ENCODE peak calls at places on chromosomes 5 and 9, in four cellular contexts. F is nucleus accumbens, D is retinal pigment epithelial cell, X is HuH-7. Q is an unnamed sample.

GRCh38 chr5:153896117-153896516 is 142.6 kb downstream of the FAM114A2 start:
- DNase-seq in D (no peak), F (no peak), X (no peak), Q (no peak)

GRCh38 chr5:113061851-113062631 is 85.4 kb downstream of the DCP2 start:
- DNase-seq in F (no peak), X (no peak), D (no peak), Q (no peak)

GRCh38 chr5:6350277-6351090 is 27.9 kb downstream of the MED10 start:
- DNase-seq in D (no peak), X (no peak), F (no peak), Q (no peak)

GRCh38 chr5:142295960-142296860 is 28.6 kb downstream of the SPRY4 start:
- DNase-seq in X (no peak), D (no peak), F (no peak), Q (no peak)

GRCh38 chr5:149760700-149761187 is 30.6 kb downstream of the PPARGC1B start:
- DNase-seq in X (no peak), F (no peak), D (no peak), Q (peak; percentile 91)

GRCh38 chr9:108156270-108156998 is 666.9 kb upstream of the KLF4 start:
- DNase-seq in X (peak; percentile 21), F (no peak), D (no peak), Q (no peak)

GRCh38 chr5:34015120-34015807 is 7.4 kb upstream of the AMACR start:
- DNase-seq in D (no peak), F (no peak), X (no peak), Q (no peak)

GRCh38 chr9:18746631-18747030 is 272.7 kb downstream of the ADAMTSL1 start:
- DNase-seq in F (no peak), X (no peak), D (no peak), Q (no peak)

GRCh38 chr5:89203611-89204010 is 320.6 kb upstream of the MEF2C start:
- DNase-seq in F (no peak), D (no peak), X (no peak), Q (no peak)

GRCh38 chr9:128361981-128362646 is 9.1 kb upstream of the URM1 start:
- DNase-seq in D (no peak), X (peak; percentile 98), F (peak; percentile 48), Q (peak; percentile 90)

GRCh38 chr9:38622083-38622674 is 1.8 kb upstream of the ANKRD18A start:
- DNase-seq in F (no peak), D (peak; percentile 11), X (no peak), Q (no peak)

GRCh38 chr9:83511051-83511450 is 27.1 kb downstream of the FRMD3 start:
- DNase-seq in X (no peak), D (no peak), F (no peak), Q (no peak)

GRCh38 chr9:121399883-121400607 is 30.0 kb upstream of the STOM start:
- DNase-seq in F (no peak), X (peak; percentile 23), D (peak; percentile 37), Q (peak; percentile 25)

GRCh38 chr5:35098214-35098613 is 50.5 kb upstream of the AGXT2 start:
- DNase-seq in F (no peak), X (no peak), D (no peak), Q (no peak)

GRCh38 chr9:589723-590122 is 251.8 kb upstream of the DMRT1 start:
- DNase-seq in D (no peak), F (no peak), X (no peak), Q (no peak)

GRCh38 chr5:143224672-143225071 is 178.8 kb downstream of the NR3C1 start:
- DNase-seq in F (no peak), D (no peak), X (no peak), Q (no peak)

GRCh38 chr5:162068412-162068811 is 839 bp downstream of the GABRG2 start:
- DNase-seq in F (no peak), X (peak; percentile 15), D (peak; percentile 16), Q (peak; percentile 97)

GRCh38 chr9:133990366-133991210 is 1.5 kb downstream of the VAV2 start:
- DNase-seq in X (no peak), F (no peak), D (peak; percentile 45), Q (peak; percentile 42)

GRCh38 chr9:99948896-99949295 is 42.4 kb downstream of the STX17 start:
- DNase-seq in F (no peak), X (no peak), D (no peak), Q (no peak)

GRCh38 chr9:4861145-4861544 is 68.4 kb downstream of the RCL1 start:
- DNase-seq in X (no peak), D (no peak), F (no peak), Q (peak; percentile 6)

GRCh38 chr5:109688999-109689739 is 558 bp upstream of the MAN2A1 start:
- DNase-seq in X (peak; percentile 76), D (peak; percentile 63), F (peak; percentile 42), Q (peak; percentile 93)

GRCh38 chr5:31944683-31945445 is 229.3 kb downstream of the GOLPH3 start:
- DNase-seq in D (no peak), X (no peak), F (no peak), Q (no peak)

GRCh38 chr5:566636-567309 is 42.5 kb upstream of the SLC9A3 start:
- DNase-seq in F (no peak), X (no peak), D (no peak), Q (no peak)

GRCh38 chr5:150653145-150653761 is 7.8 kb upstream of the MYOZ3 start:
- DNase-seq in F (no peak), D (no peak), X (no peak), Q (peak; percentile 42)

GRCh38 chr5:78373231-78373630 is 12.8 kb downstream of the SCAMP1 start:
- DNase-seq in D (no peak), X (no peak), F (no peak), Q (no peak)

GRCh38 chr5:162565-163337 is 28.5 kb upstream of the LRRC14B start:
- DNase-seq in F (no peak), D (no peak), X (no peak), Q (no peak)

GRCh38 chr9:89621676-89622075 is 16.9 kb downstream of the GADD45G start:
- DNase-seq in X (no peak), F (no peak), D (no peak), Q (no peak)

GRCh38 chr5:123474238-123474637 is 37.7 kb upstream of the CSNK1G3 start:
- DNase-seq in D (no peak), X (no peak), F (no peak), Q (no peak)

Q was measured in T47D.